ENCODE peak calls at places on chromosomes 11 and 22, in nine cellular contexts. One of them, this sample, is unnamed.

GRCh38 chr22:50606561-50607365 is 6.2 kb downstream of the MAPK8IP2 start:
- DNase-seq in BE2C: no peak
- DNase-seq in HFF-Myc: no peak
- DNase-seq in fibroblast of pulmonary artery: no peak
- DNase-seq in body of pancreas: no peak
- DNase-seq in OCI-LY7: no peak
- DNase-seq in pancreas: no peak
- DNase-seq in lower leg skin: no peak
- DNase-seq in cardiac muscle cell: no peak
- DNase-seq in this sample: no peak

GRCh38 chr11:114289779-114290178 is 6.4 kb upstream of the NNMT start:
- DNase-seq in fibroblast of pulmonary artery: no peak
- DNase-seq in cardiac muscle cell: no peak
- DNase-seq in HFF-Myc: no peak
- DNase-seq in BE2C: no peak
- DNase-seq in pancreas: no peak
- DNase-seq in body of pancreas: no peak
- DNase-seq in lower leg skin: no peak
- DNase-seq in OCI-LY7: no peak
- DNase-seq in this sample: no peak

GRCh38 chr22:37186997-37187522 is 987 bp downstream of the C1QTNF6 start:
- DNase-seq in cardiac muscle cell: no peak
- DNase-seq in BE2C: no peak
- DNase-seq in body of pancreas: no peak
- DNase-seq in fibroblast of pulmonary artery: peak
- DNase-seq in pancreas: no peak
- DNase-seq in lower leg skin: no peak
- DNase-seq in OCI-LY7: no peak
- DNase-seq in HFF-Myc: no peak
- DNase-seq in this sample: peak

GRCh38 chr11:94486068-94486467 is 7.6 kb downstream of the MRE11 start:
- DNase-seq in OCI-LY7: no peak
- DNase-seq in body of pancreas: no peak
- DNase-seq in HFF-Myc: no peak
- DNase-seq in BE2C: no peak
- DNase-seq in fibroblast of pulmonary artery: no peak
- DNase-seq in cardiac muscle cell: no peak
- DNase-seq in pancreas: no peak
- DNase-seq in lower leg skin: no peak
- DNase-seq in this sample: no peak

GRCh38 chr11:62805991-62806441 is 776 bp upstream of the NXF1 start:
- DNase-seq in fibroblast of pulmonary artery: peak
- DNase-seq in HFF-Myc: no peak
- DNase-seq in pancreas: no peak
- DNase-seq in BE2C: no peak
- DNase-seq in cardiac muscle cell: peak
- DNase-seq in lower leg skin: no peak
- DNase-seq in OCI-LY7: peak
- DNase-seq in body of pancreas: no peak
- DNase-seq in this sample: no peak

GRCh38 chr22:44600386-44600785 is 101.6 kb upstream of the PRR5 start:
- DNase-seq in BE2C: no peak
- DNase-seq in lower leg skin: no peak
- DNase-seq in pancreas: no peak
- DNase-seq in HFF-Myc: no peak
- DNase-seq in fibroblast of pulmonary artery: no peak
- DNase-seq in body of pancreas: no peak
- DNase-seq in OCI-LY7: peak
- DNase-seq in cardiac muscle cell: no peak
- DNase-seq in this sample: no peak

GRCh38 chr11:127862406-127862805 is 725.0 kb downstream of the ETS1 start:
- DNase-seq in fibroblast of pulmonary artery: no peak
- DNase-seq in BE2C: no peak
- DNase-seq in body of pancreas: no peak
- DNase-seq in HFF-Myc: peak
- DNase-seq in pancreas: no peak
- DNase-seq in OCI-LY7: no peak
- DNase-seq in lower leg skin: no peak
- DNase-seq in cardiac muscle cell: no peak
- DNase-seq in this sample: no peak

GRCh38 chr22:44542561-44543222 is 44.7 kb upstream of the RTL6 start:
- DNase-seq in HFF-Myc: no peak
- DNase-seq in BE2C: no peak
- DNase-seq in OCI-LY7: no peak
- DNase-seq in fibroblast of pulmonary artery: no peak
- DNase-seq in body of pancreas: no peak
- DNase-seq in pancreas: no peak
- DNase-seq in cardiac muscle cell: no peak
- DNase-seq in lower leg skin: no peak
- DNase-seq in this sample: no peak

GRCh38 chr22:26439559-26439958 is 10.5 kb downstream of the ASPHD2 start:
- DNase-seq in HFF-Myc: no peak
- DNase-seq in OCI-LY7: no peak
- DNase-seq in body of pancreas: no peak
- DNase-seq in cardiac muscle cell: no peak
- DNase-seq in lower leg skin: no peak
- DNase-seq in fibroblast of pulmonary artery: no peak
- DNase-seq in pancreas: no peak
- DNase-seq in BE2C: no peak
- DNase-seq in this sample: no peak

GRCh38 chr11:17936790-17937189 is 76.1 kb downstream of the SERGEF start:
- DNase-seq in cardiac muscle cell: no peak
- DNase-seq in body of pancreas: no peak
- DNase-seq in pancreas: no peak
- DNase-seq in fibroblast of pulmonary artery: no peak
- DNase-seq in HFF-Myc: no peak
- DNase-seq in lower leg skin: no peak
- DNase-seq in BE2C: no peak
- DNase-seq in OCI-LY7: no peak
- DNase-seq in this sample: no peak

GRCh38 chr11:117481036-117481435 is 153.4 kb downstream of the CEP164 start:
- DNase-seq in lower leg skin: no peak
- DNase-seq in BE2C: no peak
- DNase-seq in fibroblast of pulmonary artery: no peak
- DNase-seq in OCI-LY7: no peak
- DNase-seq in HFF-Myc: no peak
- DNase-seq in pancreas: no peak
- DNase-seq in cardiac muscle cell: no peak
- DNase-seq in body of pancreas: no peak
- DNase-seq in this sample: no peak

GRCh38 chr11:78313181-78313788 is 104.3 kb downstream of the GAB2 start:
- DNase-seq in HFF-Myc: peak
- DNase-seq in OCI-LY7: no peak
- DNase-seq in lower leg skin: peak
- DNase-seq in BE2C: no peak
- DNase-seq in body of pancreas: no peak
- DNase-seq in cardiac muscle cell: peak
- DNase-seq in fibroblast of pulmonary artery: peak
- DNase-seq in pancreas: no peak
- DNase-seq in this sample: no peak

GRCh38 chr11:35321532-35322320 is 97.6 kb downstream of the SLC1A2 start:
- DNase-seq in HFF-Myc: peak
- DNase-seq in BE2C: peak
- DNase-seq in cardiac muscle cell: peak
- DNase-seq in lower leg skin: no peak
- DNase-seq in body of pancreas: peak
- DNase-seq in pancreas: peak
- DNase-seq in OCI-LY7: no peak
- DNase-seq in fibroblast of pulmonary artery: no peak
- DNase-seq in this sample: no peak

DNA sequence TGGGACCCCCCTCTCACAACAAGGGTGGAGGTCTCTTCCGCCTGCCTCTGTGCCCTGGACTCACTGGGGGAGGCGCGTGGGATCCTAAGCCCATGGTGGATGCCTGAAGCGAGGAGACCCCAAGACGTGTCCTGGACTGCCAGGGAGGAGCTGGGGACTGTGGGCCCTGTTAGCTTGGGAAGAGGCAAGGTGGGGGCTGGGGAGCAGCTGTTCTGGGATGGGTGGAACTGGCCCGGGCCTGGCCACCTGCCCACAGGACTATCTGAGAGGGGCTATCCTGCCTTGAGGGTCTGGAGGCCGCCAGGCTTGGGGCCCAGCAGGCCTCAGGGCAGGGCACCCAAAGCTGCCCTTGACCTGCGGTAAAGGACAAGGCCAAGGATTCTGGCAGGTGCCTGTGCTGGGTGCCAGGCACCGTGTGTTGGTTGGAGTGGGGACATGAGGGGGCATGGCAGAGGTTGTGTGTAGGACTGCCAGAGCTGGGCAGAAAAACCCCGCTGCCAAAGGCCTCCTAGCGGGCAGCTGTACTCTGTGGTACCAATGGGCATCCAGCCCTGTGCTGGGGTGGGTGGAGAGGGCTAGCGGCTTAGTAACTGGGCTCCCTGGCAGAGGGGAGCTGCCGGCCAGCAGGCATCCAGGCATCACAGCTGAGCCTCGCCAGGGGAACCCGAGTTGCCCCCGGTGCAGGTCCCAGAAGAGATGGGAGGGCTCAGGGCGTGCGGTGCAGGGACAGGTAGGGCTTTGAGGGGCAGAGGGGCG is 670 bp downstream of the LSP1 start:
- DNase-seq in HFF-Myc: no peak
- DNase-seq in cardiac muscle cell: no peak
- DNase-seq in body of pancreas: no peak
- DNase-seq in fibroblast of pulmonary artery: no peak
- DNase-seq in pancreas: peak
- DNase-seq in lower leg skin: no peak
- DNase-seq in OCI-LY7: peak
- DNase-seq in BE2C: no peak
- DNase-seq in this sample: peak
- TF ChIP-seq CTCF in HFF-Myc: no peak
- TF ChIP-seq CTCF in cardiac muscle cell: no peak
- TF ChIP-seq CTCF in body of pancreas: no peak
- TF ChIP-seq CTCF in fibroblast of pulmonary artery: no peak
- TF ChIP-seq CTCF in pancreas: no peak
- TF ChIP-seq CTCF in lower leg skin: no peak
- TF ChIP-seq CTCF in OCI-LY7: no peak
- TF ChIP-seq CTCF in BE2C: no peak
- TF ChIP-seq CTCF in this sample: no peak

GRCh38 chr22:46086577-46087335 is 63.6 kb upstream of the PPARA start:
- DNase-seq in pancreas: peak
- DNase-seq in body of pancreas: peak
- DNase-seq in cardiac muscle cell: no peak
- DNase-seq in lower leg skin: no peak
- DNase-seq in HFF-Myc: no peak
- DNase-seq in OCI-LY7: no peak
- DNase-seq in BE2C: peak
- DNase-seq in fibroblast of pulmonary artery: no peak
- DNase-seq in this sample: no peak
- H3K4me3 ChIP-seq in pancreas: no peak
- H3K4me3 ChIP-seq in body of pancreas: no peak
- H3K4me3 ChIP-seq in cardiac muscle cell: no peak
- H3K4me3 ChIP-seq in lower leg skin: no peak
- H3K4me3 ChIP-seq in HFF-Myc: peak
- H3K4me3 ChIP-seq in OCI-LY7: no peak
- H3K4me3 ChIP-seq in BE2C: peak
- H3K4me3 ChIP-seq in fibroblast of pulmonary artery: no peak
- H3K4me3 ChIP-seq in this sample: no peak

DNA sequence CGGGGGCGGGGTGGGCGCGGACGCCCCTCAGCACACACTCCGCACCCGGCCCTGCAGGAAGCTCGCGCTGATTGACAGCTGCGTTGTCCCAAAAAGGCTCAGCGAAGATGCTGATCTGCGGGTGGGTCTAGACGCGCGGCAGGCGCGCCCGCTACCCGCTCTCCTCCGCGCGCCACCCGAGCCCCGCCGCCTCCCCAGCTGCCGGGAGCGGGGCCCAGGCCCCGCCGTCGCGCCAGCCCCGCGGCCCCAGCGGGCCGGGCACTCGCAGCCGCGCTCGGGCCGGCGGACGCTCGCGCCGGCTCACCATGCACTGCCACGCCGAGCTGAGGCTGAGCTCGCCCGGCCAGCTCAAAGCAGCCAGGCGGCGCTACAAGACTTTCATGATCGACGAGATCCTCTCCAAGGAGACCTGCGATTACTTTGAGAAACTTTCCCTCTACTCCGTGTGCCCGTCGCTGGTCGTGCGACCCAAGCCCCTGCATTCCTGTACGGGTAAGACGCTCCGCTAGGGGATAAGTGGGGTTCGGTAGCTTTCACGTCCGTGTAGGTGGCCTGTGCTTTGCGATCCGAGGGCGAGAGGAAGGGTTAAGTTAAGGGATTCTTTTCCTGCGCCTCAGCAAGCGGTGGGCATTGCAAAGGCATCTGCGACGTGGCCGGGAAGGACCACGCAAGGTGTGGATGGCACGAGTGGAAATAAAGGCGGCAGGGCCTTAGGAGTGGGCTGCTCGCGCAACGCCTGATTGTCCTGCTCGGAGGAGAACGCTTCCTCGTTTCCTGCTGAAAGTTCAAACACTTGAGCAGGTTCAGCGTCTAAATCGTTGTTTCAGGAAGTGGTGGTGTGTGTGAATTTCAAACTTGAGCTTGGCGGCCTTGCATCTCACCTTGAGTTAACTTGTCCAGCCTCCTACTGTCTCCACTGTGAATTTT is at the start of gene BARX2:
- DNase-seq in cardiac muscle cell: peak
- DNase-seq in OCI-LY7: no peak
- DNase-seq in fibroblast of pulmonary artery: peak
- DNase-seq in BE2C: no peak
- DNase-seq in lower leg skin: no peak
- DNase-seq in HFF-Myc: peak
- DNase-seq in body of pancreas: peak
- DNase-seq in pancreas: peak
- DNase-seq in this sample: peak
- TF ChIP-seq CTCF in cardiac muscle cell: peak
- TF ChIP-seq CTCF in OCI-LY7: no peak
- TF ChIP-seq CTCF in fibroblast of pulmonary artery: peak
- TF ChIP-seq CTCF in BE2C: no peak
- TF ChIP-seq CTCF in lower leg skin: no peak
- TF ChIP-seq CTCF in HFF-Myc: peak
- TF ChIP-seq CTCF in body of pancreas: peak
- TF ChIP-seq CTCF in pancreas: peak
- TF ChIP-seq CTCF in this sample: peak

GRCh38 chr22:33578752-33579151 is 341.5 kb downstream of the LARGE1 start:
- DNase-seq in HFF-Myc: no peak
- DNase-seq in lower leg skin: no peak
- DNase-seq in body of pancreas: no peak
- DNase-seq in cardiac muscle cell: no peak
- DNase-seq in fibroblast of pulmonary artery: no peak
- DNase-seq in OCI-LY7: no peak
- DNase-seq in pancreas: no peak
- DNase-seq in BE2C: no peak
- DNase-seq in this sample: no peak

GRCh38 chr22:33573479-33573878 is 346.8 kb downstream of the LARGE1 start:
- DNase-seq in fibroblast of pulmonary artery: no peak
- DNase-seq in body of pancreas: no peak
- DNase-seq in BE2C: no peak
- DNase-seq in pancreas: no peak
- DNase-seq in OCI-LY7: no peak
- DNase-seq in lower leg skin: no peak
- DNase-seq in HFF-Myc: no peak
- DNase-seq in cardiac muscle cell: no peak
- DNase-seq in this sample: no peak

GRCh38 chr22:33577862-33578411 is 342.3 kb downstream of the LARGE1 start:
- DNase-seq in HFF-Myc: no peak
- DNase-seq in cardiac muscle cell: no peak
- DNase-seq in OCI-LY7: peak
- DNase-seq in BE2C: no peak
- DNase-seq in body of pancreas: peak
- DNase-seq in lower leg skin: no peak
- DNase-seq in pancreas: no peak
- DNase-seq in fibroblast of pulmonary artery: no peak
- DNase-seq in this sample: no peak

GRCh38 chr22:33576205-33576604 is 344.1 kb downstream of the LARGE1 start:
- DNase-seq in fibroblast of pulmonary artery: no peak
- DNase-seq in body of pancreas: no peak
- DNase-seq in lower leg skin: no peak
- DNase-seq in HFF-Myc: no peak
- DNase-seq in pancreas: no peak
- DNase-seq in OCI-LY7: peak
- DNase-seq in BE2C: no peak
- DNase-seq in cardiac muscle cell: no peak
- DNase-seq in this sample: no peak

GRCh38 chr22:33575041-33575440 is 345.2 kb downstream of the LARGE1 start:
- DNase-seq in body of pancreas: no peak
- DNase-seq in HFF-Myc: no peak
- DNase-seq in fibroblast of pulmonary artery: no peak
- DNase-seq in BE2C: no peak
- DNase-seq in cardiac muscle cell: no peak
- DNase-seq in OCI-LY7: no peak
- DNase-seq in lower leg skin: no peak
- DNase-seq in pancreas: no peak
- DNase-seq in this sample: no peak
- H3K4me3 ChIP-seq in body of pancreas: no peak
- H3K4me3 ChIP-seq in HFF-Myc: no peak
- H3K4me3 ChIP-seq in fibroblast of pulmonary artery: no peak
- H3K4me3 ChIP-seq in BE2C: no peak
- H3K4me3 ChIP-seq in cardiac muscle cell: no peak
- H3K4me3 ChIP-seq in OCI-LY7: no peak
- H3K4me3 ChIP-seq in lower leg skin: no peak
- H3K4me3 ChIP-seq in pancreas: no peak
- H3K4me3 ChIP-seq in this sample: no peak